ENCODE peak calls at places on chromosomes 1 and 21, in four cellular contexts. One of them, this sample, is unnamed.

GRCh38 chr1:30045304-30046090 is 677.9 kb downstream of the MATN1 start:
- DNase-seq in tibial nerve: no peak
- DNase-seq in upper lobe of right lung: peak
- DNase-seq in colonic mucosa: no peak
- DNase-seq in this sample: no peak

GRCh38 chr1:42316292-42316691 is 18.7 kb downstream of the FOXJ3 start:
- DNase-seq in tibial nerve: no peak
- DNase-seq in upper lobe of right lung: no peak
- DNase-seq in colonic mucosa: no peak
- DNase-seq in this sample: no peak

GRCh38 chr1:160646711-160647328 is at the start of gene SLAMF1:
- DNase-seq in tibial nerve: no peak
- DNase-seq in upper lobe of right lung: no peak
- DNase-seq in colonic mucosa: no peak
- DNase-seq in this sample: no peak

GRCh38 chr1:166383137-166383536 is 216.3 kb upstream of the FAM78B start:
- DNase-seq in tibial nerve: no peak
- DNase-seq in upper lobe of right lung: no peak
- DNase-seq in colonic mucosa: no peak
- DNase-seq in this sample: no peak

GRCh38 chr1:33296824-33297223 is 24.1 kb downstream of the A3GALT2 start:
- DNase-seq in tibial nerve: no peak
- DNase-seq in upper lobe of right lung: peak
- DNase-seq in colonic mucosa: no peak
- DNase-seq in this sample: no peak

GRCh38 chr1:101299710-101300109 is 62.9 kb downstream of the S1PR1 start:
- DNase-seq in tibial nerve: no peak
- DNase-seq in upper lobe of right lung: no peak
- DNase-seq in colonic mucosa: no peak
- DNase-seq in this sample: no peak

GRCh38 chr1:224203243-224204016 is 20.4 kb downstream of the DEGS1 start:
- DNase-seq in tibial nerve: peak
- DNase-seq in upper lobe of right lung: peak
- DNase-seq in colonic mucosa: peak
- DNase-seq in this sample: no peak

GRCh38 chr1:223887724-223888428 is 42.1 kb upstream of the TP53BP2 start:
- DNase-seq in tibial nerve: no peak
- DNase-seq in upper lobe of right lung: no peak
- DNase-seq in colonic mucosa: no peak
- DNase-seq in this sample: no peak

GRCh38 chr1:151763990-151764389 is 694 bp upstream of the MRPL9 start:
- DNase-seq in tibial nerve: no peak
- DNase-seq in upper lobe of right lung: no peak
- DNase-seq in colonic mucosa: no peak
- DNase-seq in this sample: no peak

GRCh38 chr1:93114403-93114802 is 35.3 kb downstream of the MTF2 start:
- DNase-seq in tibial nerve: no peak
- DNase-seq in upper lobe of right lung: no peak
- DNase-seq in colonic mucosa: no peak
- DNase-seq in this sample: no peak

GRCh38 chr1:87684194-87684593 is 355.5 kb downstream of the LMO4 start:
- DNase-seq in tibial nerve: no peak
- DNase-seq in upper lobe of right lung: no peak
- DNase-seq in colonic mucosa: peak
- DNase-seq in this sample: no peak

GRCh38 chr1:112718691-112719418 is 3.7 kb upstream of the PPM1J start:
- DNase-seq in tibial nerve: peak
- DNase-seq in upper lobe of right lung: peak
- DNase-seq in colonic mucosa: peak
- DNase-seq in this sample: peak

GRCh38 chr1:51234721-51235425 is 1.2 kb upstream of the RNF11 start:
- DNase-seq in tibial nerve: peak
- DNase-seq in upper lobe of right lung: peak
- DNase-seq in colonic mucosa: peak
- DNase-seq in this sample: peak

GRCh38 chr1:165717918-165718515 is 19.7 kb upstream of the ALDH9A1 start:
- DNase-seq in tibial nerve: peak
- DNase-seq in upper lobe of right lung: no peak
- DNase-seq in colonic mucosa: peak
- DNase-seq in this sample: peak

GRCh38 chr21:31366825-31367224 is 22.8 kb upstream of the TIAM1 start:
- DNase-seq in tibial nerve: no peak
- DNase-seq in upper lobe of right lung: no peak
- DNase-seq in colonic mucosa: no peak
- DNase-seq in this sample: no peak

GRCh38 chr1:160374701-160375443 is 8.0 kb downstream of the NHLH1 start:
- DNase-seq in tibial nerve: no peak
- DNase-seq in upper lobe of right lung: no peak
- DNase-seq in colonic mucosa: no peak
- DNase-seq in this sample: no peak

GRCh38 chr1:203564024-203564423 is 62.6 kb upstream of the ATP2B4 start:
- DNase-seq in tibial nerve: no peak
- DNase-seq in upper lobe of right lung: no peak
- DNase-seq in colonic mucosa: no peak
- DNase-seq in this sample: no peak

GRCh38 chr1:182185147-182185546 is 123.6 kb upstream of the ZNF648 start:
- DNase-seq in tibial nerve: no peak
- DNase-seq in upper lobe of right lung: no peak
- DNase-seq in colonic mucosa: no peak
- DNase-seq in this sample: no peak

GRCh38 chr1:219416598-219417238 is 196.2 kb downstream of the ZC3H11B start:
- DNase-seq in tibial nerve: peak
- DNase-seq in upper lobe of right lung: no peak
- DNase-seq in colonic mucosa: peak
- DNase-seq in this sample: peak

GRCh38 chr1:87673748-87674147 is 345.1 kb downstream of the LMO4 start:
- DNase-seq in tibial nerve: no peak
- DNase-seq in upper lobe of right lung: no peak
- DNase-seq in colonic mucosa: no peak
- DNase-seq in this sample: no peak

GRCh38 chr1:10242811-10243210 is 32.4 kb downstream of the KIF1B start:
- DNase-seq in tibial nerve: no peak
- DNase-seq in upper lobe of right lung: no peak
- DNase-seq in colonic mucosa: no peak
- DNase-seq in this sample: peak

GRCh38 chr1:176696109-176696508 is 233.1 kb downstream of the PAPPA2 start:
- DNase-seq in tibial nerve: no peak
- DNase-seq in upper lobe of right lung: no peak
- DNase-seq in colonic mucosa: no peak
- DNase-seq in this sample: peak

GRCh38 chr1:48254254-48254653 is 31.7 kb downstream of the SLC5A9 start:
- DNase-seq in tibial nerve: no peak
- DNase-seq in upper lobe of right lung: no peak
- DNase-seq in colonic mucosa: no peak
- DNase-seq in this sample: no peak
- H3K27ac ChIP-seq in tibial nerve: no peak
- H3K27ac ChIP-seq in upper lobe of right lung: no peak
- H3K27ac ChIP-seq in colonic mucosa: no peak
- H3K27ac ChIP-seq in this sample: no peak

DNA sequence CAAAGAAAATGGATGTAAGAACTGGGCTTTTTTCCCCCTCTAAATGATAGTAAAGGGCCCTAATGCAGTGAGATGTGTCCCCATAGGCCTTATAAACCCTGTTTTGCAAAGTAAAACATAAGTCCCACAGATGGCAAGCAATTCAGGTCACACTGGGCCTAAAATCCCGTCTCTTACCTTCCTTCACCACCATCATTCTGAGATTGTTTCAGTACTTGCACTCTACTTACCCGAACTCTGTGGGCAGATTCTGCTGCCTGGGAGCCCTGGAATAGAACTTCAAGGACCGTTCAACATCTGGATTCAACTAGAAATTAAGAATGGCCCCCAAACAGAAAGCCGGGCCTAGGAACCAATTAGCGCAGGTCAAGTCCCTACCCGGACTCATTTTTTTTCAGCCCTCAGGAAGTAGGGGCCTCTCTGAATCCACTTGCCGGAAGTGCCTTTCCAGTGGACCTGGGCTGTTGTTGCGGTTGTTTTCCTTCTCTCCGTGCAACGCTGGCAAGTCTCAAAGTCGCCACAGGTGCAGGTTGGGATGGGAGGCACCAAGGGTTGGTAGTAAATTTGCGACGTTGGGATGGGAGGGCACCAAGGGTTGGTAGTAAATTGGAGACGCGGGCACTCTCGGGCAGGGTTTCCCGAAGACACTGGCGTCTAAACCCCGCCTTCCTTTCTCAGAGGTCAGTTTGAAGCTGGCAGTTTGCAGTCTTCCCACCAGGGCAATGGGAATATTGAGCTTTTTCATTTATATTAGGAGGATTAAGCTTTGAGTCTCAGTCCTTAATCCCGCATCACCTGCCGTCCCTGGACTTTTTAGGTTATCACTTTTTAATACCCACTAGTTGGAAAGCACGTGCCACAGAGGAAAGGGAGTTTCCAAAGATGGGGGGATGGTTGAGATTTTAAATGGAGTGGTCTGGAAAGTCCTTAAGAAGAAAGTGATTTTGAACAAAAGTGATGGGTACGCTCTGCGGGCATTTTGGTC is at the start of gene TMEM69:
- DNase-seq in tibial nerve: peak
- DNase-seq in upper lobe of right lung: peak
- DNase-seq in colonic mucosa: peak
- DNase-seq in this sample: peak
- TF ChIP-seq CTCF in tibial nerve: no peak
- TF ChIP-seq CTCF in upper lobe of right lung: peak
- TF ChIP-seq CTCF in colonic mucosa: no peak
- TF ChIP-seq CTCF in this sample: no peak

GRCh38 chr1:175193339-175193950 is 869 bp upstream of the KIAA0040 start:
- DNase-seq in tibial nerve: no peak
- DNase-seq in upper lobe of right lung: no peak
- DNase-seq in colonic mucosa: no peak
- DNase-seq in this sample: peak

GRCh38 chr1:175197536-175197935 is 5.0 kb upstream of the KIAA0040 start:
- DNase-seq in tibial nerve: no peak
- DNase-seq in upper lobe of right lung: no peak
- DNase-seq in colonic mucosa: no peak
- DNase-seq in this sample: no peak

GRCh38 chr1:175198332-175198731 is 5.8 kb upstream of the KIAA0040 start:
- DNase-seq in tibial nerve: no peak
- DNase-seq in upper lobe of right lung: no peak
- DNase-seq in colonic mucosa: no peak
- DNase-seq in this sample: no peak

GRCh38 chr1:175195281-175195680 is 2.7 kb upstream of the KIAA0040 start:
- DNase-seq in tibial nerve: no peak
- DNase-seq in upper lobe of right lung: no peak
- DNase-seq in colonic mucosa: no peak
- DNase-seq in this sample: no peak

GRCh38 chr1:175195798-175196197 is 3.2 kb upstream of the KIAA0040 start:
- DNase-seq in tibial nerve: no peak
- DNase-seq in upper lobe of right lung: no peak
- DNase-seq in colonic mucosa: no peak
- DNase-seq in this sample: no peak
- H3K27ac ChIP-seq in tibial nerve: no peak
- H3K27ac ChIP-seq in upper lobe of right lung: no peak
- H3K27ac ChIP-seq in colonic mucosa: no peak
- H3K27ac ChIP-seq in this sample: no peak

GRCh38 chr1:22315315-22316078 is 136.2 kb upstream of the ZBTB40 start:
- DNase-seq in tibial nerve: no peak
- DNase-seq in upper lobe of right lung: no peak
- DNase-seq in colonic mucosa: no peak
- DNase-seq in this sample: no peak

GRCh38 chr1:22319608-22320007 is 132.0 kb upstream of the ZBTB40 start:
- DNase-seq in tibial nerve: no peak
- DNase-seq in upper lobe of right lung: peak
- DNase-seq in colonic mucosa: no peak
- DNase-seq in this sample: no peak

GRCh38 chr1:22318279-22318983 is 133.2 kb upstream of the ZBTB40 start:
- DNase-seq in tibial nerve: no peak
- DNase-seq in upper lobe of right lung: no peak
- DNase-seq in colonic mucosa: no peak
- DNase-seq in this sample: no peak

GRCh38 chr1:22317920-22318243 is 133.8 kb upstream of the ZBTB40 start:
- DNase-seq in tibial nerve: no peak
- DNase-seq in upper lobe of right lung: no peak
- DNase-seq in colonic mucosa: no peak
- DNase-seq in this sample: no peak

DNA sequence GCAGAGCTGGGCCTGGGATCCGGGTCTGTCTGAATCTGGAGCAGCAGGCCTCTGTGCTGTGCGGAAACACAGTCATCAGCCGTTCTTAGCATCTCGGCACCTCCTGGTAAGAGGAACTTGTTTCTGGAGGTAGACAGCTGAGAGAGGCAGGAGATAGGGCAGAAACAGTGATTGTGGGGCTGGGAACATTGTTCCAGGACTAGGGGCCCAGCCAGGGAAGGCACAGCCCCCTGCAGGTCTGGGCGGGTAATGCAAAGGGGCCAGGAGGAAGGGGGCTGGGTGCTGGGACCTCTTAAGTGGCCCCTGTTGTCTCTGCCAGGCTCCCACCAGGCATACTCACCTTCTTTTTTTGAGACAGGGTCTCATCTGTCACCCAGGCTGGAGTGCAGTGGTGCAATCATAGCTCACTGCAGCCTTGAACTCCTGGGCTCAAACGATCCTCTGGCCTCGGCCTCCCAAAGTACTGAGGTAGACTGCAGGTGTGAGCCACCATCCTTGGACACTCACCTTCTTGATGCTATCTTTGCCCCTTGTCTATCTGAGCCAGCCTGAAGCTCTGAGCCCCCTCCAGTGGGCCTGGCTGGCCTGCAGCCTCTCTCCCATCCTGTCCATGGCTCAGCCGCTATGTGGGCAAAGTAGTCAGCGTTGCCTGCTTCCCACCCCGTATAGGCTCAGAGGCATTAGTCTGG is 134.3 kb upstream of the ZBTB40 start:
- DNase-seq in tibial nerve: no peak
- DNase-seq in upper lobe of right lung: no peak
- DNase-seq in colonic mucosa: no peak
- DNase-seq in this sample: no peak
- TF ChIP-seq CTCF in tibial nerve: no peak
- TF ChIP-seq CTCF in upper lobe of right lung: peak
- TF ChIP-seq CTCF in colonic mucosa: peak
- TF ChIP-seq CTCF in this sample: peak

DNA sequence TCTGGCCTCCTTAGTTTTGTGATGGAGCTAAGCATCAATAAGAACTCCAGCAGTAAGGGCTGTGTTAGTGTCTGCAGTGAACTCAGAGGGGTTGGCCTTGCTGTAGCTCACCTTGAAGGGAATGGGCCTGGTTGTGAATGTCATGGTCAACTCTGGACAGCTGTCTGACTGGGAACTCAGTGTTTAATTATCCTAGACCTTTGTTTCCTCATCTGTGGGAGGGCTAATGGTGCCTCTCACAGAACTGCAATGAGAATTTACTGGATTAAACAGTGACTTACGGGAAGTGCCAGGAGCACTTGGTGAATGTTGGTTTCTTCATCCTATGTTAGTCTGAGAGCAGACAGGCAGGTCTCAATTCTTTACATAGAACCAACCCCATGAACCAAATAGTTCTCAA is 23.7 kb downstream of the HMGCS2 start:
- DNase-seq in tibial nerve: no peak
- DNase-seq in upper lobe of right lung: no peak
- DNase-seq in colonic mucosa: no peak
- DNase-seq in this sample: no peak
- H3K27ac ChIP-seq in tibial nerve: no peak
- H3K27ac ChIP-seq in upper lobe of right lung: no peak
- H3K27ac ChIP-seq in colonic mucosa: no peak
- H3K27ac ChIP-seq in this sample: no peak

GRCh38 chr21:23162213-23162946 is 2164.2 kb downstream of the NCAM2 start:
- DNase-seq in tibial nerve: no peak
- DNase-seq in upper lobe of right lung: no peak
- DNase-seq in colonic mucosa: no peak
- DNase-seq in this sample: peak

GRCh38 chr21:23155281-23155680 is 2157.1 kb downstream of the NCAM2 start:
- DNase-seq in tibial nerve: no peak
- DNase-seq in upper lobe of right lung: no peak
- DNase-seq in colonic mucosa: no peak
- DNase-seq in this sample: no peak

GRCh38 chr21:23160914-23161313 is 2162.7 kb downstream of the NCAM2 start:
- DNase-seq in tibial nerve: no peak
- DNase-seq in upper lobe of right lung: no peak
- DNase-seq in colonic mucosa: no peak
- DNase-seq in this sample: no peak
- TF ChIP-seq CTCF in tibial nerve: no peak
- TF ChIP-seq CTCF in upper lobe of right lung: no peak
- TF ChIP-seq CTCF in colonic mucosa: no peak
- TF ChIP-seq CTCF in this sample: peak

This sample was measured in MM.1S.